ENCODE peak calls at places on chromosomes 6 and 20, in eight cellular contexts. D is right lobe of liver, J is A549, F is HCT116, C is gastrocnemius medialis, O is sigmoid colon, V is body of pancreas, S is prostate gland. R is an unnamed sample.

GRCh38 chr6:122381494-122382083 is 17.9 kb upstream of the HSF2 start:
- DNase-seq in D (peak; percentile 53), J (peak; percentile 25), F (peak; percentile 68), C (peak; percentile 16), O (peak; percentile 83), V (peak; percentile 70), S (peak; percentile 46), R (no peak)

GRCh38 chr6:106894978-106895702 is 79.4 kb downstream of the CD24 start:
- DNase-seq in D (no peak), J (no peak), F (no peak), C (no peak), O (no peak), V (peak; percentile 27), S (no peak), R (no peak)

GRCh38 chr20:61699184-61700066 is 366.3 kb downstream of the TAF4 start:
- DNase-seq in D (no peak), J (no peak), F (no peak), C (no peak), O (no peak), V (no peak), S (no peak), R (no peak)

GRCh38 chr6:16727996-16728395 is 33.3 kb downstream of the ATXN1 start:
- DNase-seq in D (no peak), J (no peak), F (no peak), C (no peak), O (no peak), V (no peak), S (no peak), R (no peak)

GRCh38 chr20:33947709-33948295 is 45.9 kb upstream of the RALY start:
- DNase-seq in D (no peak), J (peak; percentile 56), F (peak; percentile 89), C (no peak), O (no peak), V (peak; percentile 9), S (no peak), R (no peak)

GRCh38 chr20:62907377-62908317 is 18.7 kb downstream of the DIDO1 start:
- DNase-seq in D (no peak), J (no peak), F (no peak), C (no peak), O (no peak), V (no peak), S (no peak), R (no peak)

GRCh38 chr6:54493138-54493537 is 184.9 kb downstream of the TINAG start:
- DNase-seq in D (no peak), J (peak; percentile 1), F (peak; percentile 29), C (no peak), O (no peak), V (no peak), S (no peak), R (no peak)

GRCh38 chr20:57588596-57588995 is 27.7 kb downstream of the PCK1 start:
- DNase-seq in D (no peak), J (no peak), F (no peak), C (no peak), O (no peak), V (no peak), S (no peak), R (no peak)

GRCh38 chr6:98657764-98658163 is 176.6 kb upstream of the POU3F2 start:
- DNase-seq in D (no peak), J (no peak), F (no peak), C (no peak), O (no peak), V (peak; percentile 29), S (no peak), R (no peak)

GRCh38 chr6:106747139-106747538 is 117.8 kb downstream of the QRSL1 start:
- DNase-seq in D (no peak), J (no peak), F (no peak), C (no peak), O (no peak), V (no peak), S (no peak), R (no peak)

GRCh38 chr6:96211341-96211740 is 195.6 kb downstream of the FUT9 start:
- DNase-seq in D (no peak), J (no peak), F (no peak), C (no peak), O (no peak), V (no peak), S (no peak), R (no peak)

GRCh38 chr6:85418059-85418458 is 31.8 kb upstream of the NT5E start:
- DNase-seq in D (no peak), J (no peak), F (no peak), C (no peak), O (no peak), V (no peak), S (no peak), R (no peak)

GRCh38 chr6:6386010-6386409 is 65.5 kb upstream of the F13A1 start:
- DNase-seq in D (no peak), J (no peak), F (no peak), C (no peak), O (no peak), V (no peak), S (no peak), R (no peak)

GRCh38 chr6:142857609-142858195 is 87.3 kb downstream of the HIVEP2 start:
- DNase-seq in D (no peak), J (no peak), F (no peak), C (no peak), O (no peak), V (no peak), S (no peak), R (peak; percentile 51)

DNA sequence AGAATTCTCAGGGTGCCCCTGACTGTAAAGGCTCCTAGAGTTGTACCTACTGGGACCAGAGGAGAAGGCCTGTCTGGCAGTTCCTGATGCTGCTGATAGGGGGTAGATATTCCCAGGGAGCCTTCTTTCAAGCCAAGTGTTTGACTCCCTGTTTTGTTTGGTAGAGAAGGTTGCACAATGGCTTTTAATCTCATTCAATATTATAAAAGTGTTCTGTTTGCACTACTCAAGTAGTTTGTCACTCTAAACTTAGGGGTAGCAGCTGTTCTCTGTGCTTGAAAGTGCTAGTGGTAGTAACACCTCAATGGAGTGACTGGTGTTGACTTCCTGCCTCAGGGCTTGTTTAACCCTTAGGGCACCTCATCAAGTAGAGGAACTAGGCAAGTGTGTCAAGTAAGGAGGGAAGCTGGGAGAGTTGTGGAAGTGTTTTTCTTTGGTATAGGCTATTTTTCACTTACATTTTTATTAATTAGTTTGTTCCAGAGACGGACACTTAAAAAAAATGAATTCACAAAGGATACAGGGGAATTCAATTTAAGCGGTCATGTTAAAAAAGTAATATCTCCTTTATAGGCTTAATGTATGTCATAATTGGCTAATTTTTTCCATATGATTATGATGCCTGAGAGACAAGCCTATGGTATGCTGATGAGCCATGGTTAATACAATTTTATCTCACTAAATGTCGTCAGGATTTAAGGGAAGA is 38.1 kb downstream of the BICRAL start:
- DNase-seq in D (no peak), J (peak; percentile 37), F (no peak), C (no peak), O (no peak), V (peak; percentile 21), S (no peak), R (no peak)
- TF ChIP-seq CTCF in D (peak; percentile 22), J (no peak), F (peak; percentile 21), C (peak; percentile 11), O (peak; percentile 29), V (peak; percentile 13), S (no peak), R (peak; percentile 36)

GRCh38 chr6:224350-224749 is 67.9 kb upstream of the DUSP22 start:
- DNase-seq in D (no peak), J (no peak), F (no peak), C (no peak), O (no peak), V (no peak), S (no peak), R (no peak)

GRCh38 chr6:226516-227073 is 65.7 kb upstream of the DUSP22 start:
- DNase-seq in D (no peak), J (no peak), F (no peak), C (no peak), O (no peak), V (no peak), S (no peak), R (no peak)

GRCh38 chr6:225121-225721 is 67.1 kb upstream of the DUSP22 start:
- DNase-seq in D (no peak), J (no peak), F (no peak), C (no peak), O (no peak), V (no peak), S (no peak), R (no peak)

GRCh38 chr6:227074-227782 is 65.1 kb upstream of the DUSP22 start:
- DNase-seq in D (no peak), J (no peak), F (no peak), C (no peak), O (no peak), V (no peak), S (no peak), R (peak; percentile 62)

DNA sequence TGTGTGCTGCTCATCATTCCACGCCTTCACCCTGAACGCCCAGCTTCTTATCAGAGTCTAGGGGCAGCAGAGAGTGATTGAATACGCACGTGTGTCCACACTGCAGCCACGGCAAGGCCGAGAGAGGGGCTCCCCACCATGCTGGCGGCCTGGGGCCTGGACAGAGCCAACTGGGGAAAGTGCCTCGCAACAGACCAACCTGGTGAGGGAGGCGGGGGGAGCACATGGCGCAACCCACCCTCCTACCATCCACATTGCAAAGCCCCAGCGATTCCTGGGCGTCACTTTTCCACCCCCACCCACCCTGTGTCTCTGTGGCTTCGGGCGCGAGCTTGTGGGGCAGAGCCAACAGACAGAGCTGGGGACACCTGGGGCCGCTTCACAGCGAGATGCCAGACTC is 66.4 kb upstream of the DUSP22 start:
- DNase-seq in D (no peak), J (no peak), F (no peak), C (no peak), O (no peak), V (no peak), S (no peak), R (no peak)
- TF ChIP-seq POLR2A in D (no peak), J (no peak), F (no peak), C (no peak), O (no peak), V (no peak), S (no peak), R (no peak)

GRCh38 chr6:39849764-39850163 is 57.6 kb downstream of the DAAM2 start:
- DNase-seq in D (no peak), J (no peak), F (no peak), C (no peak), O (peak; percentile 37), V (no peak), S (no peak), R (no peak)
- H3K4me1 ChIP-seq in D (no peaks in the 10 kb centered on the region), J (no peaks in the 10 kb centered on the region), F (no peaks in the 10 kb centered on the region), C (peaks cover 51% of the 10 kb centered on the region), O (peaks cover 31% of the 10 kb centered on the region), V (peaks cover 49% of the 10 kb centered on the region), S (no peaks in the 10 kb centered on the region), R (no peaks in the 10 kb centered on the region)

DNA sequence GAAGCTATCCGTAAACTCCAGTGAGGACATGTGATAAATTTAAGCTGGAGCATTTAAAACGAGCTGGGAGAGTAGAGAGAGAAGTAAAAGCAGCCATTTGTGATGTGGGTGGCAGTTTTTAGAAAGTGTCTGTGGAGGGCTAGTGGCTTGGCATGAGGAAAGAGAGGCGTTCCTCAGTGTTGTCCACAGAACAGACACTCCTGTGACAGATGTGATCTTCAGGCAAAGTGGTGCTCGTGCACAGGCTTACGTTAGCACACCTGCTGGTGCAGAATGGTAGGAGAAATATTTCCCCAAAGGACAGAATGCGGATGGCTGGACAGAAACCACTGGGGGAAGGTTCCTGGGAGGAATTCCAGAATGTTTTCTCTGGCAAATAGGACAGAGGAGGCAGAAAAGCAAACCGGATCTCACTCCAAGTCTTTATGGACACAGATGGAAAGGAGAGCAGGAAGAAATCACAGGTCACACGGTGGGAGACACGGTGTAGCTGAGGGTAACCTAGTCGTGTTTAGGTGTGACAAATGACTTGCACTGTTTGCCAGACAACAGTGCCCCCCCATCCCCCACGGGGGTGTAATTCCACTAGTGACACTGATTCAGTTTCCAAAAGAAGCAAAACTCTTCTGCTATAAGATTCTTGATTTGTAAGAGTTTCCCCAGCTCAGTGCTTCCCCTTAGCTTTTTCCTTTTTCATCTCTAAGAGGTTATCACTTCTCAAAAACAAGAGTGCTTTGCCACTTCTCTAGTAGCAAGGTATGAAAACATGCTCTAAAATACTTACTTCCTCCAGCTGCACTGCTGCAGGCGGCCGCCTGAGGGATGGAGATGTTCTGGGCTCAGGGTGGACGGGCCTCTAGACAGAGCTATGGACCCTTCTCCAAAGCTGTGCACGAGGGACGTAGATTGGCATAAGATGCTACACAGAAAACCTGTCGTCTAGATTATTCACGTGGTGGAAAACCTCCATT is 293.2 kb downstream of the QKI start:
- DNase-seq in D (no peak), J (no peak), F (no peak), C (no peak), O (no peak), V (no peak), S (no peak), R (peak; percentile 39)
- TF ChIP-seq CTCF in D (no peak), J (no peak), F (no peak), C (no peak), O (no peak), V (no peak), S (no peak), R (no peak)

R was measured in Peyer's patch.